ENCODE peak calls at places on chromosome 3, in five cellular contexts. L is astrocyte of the spinal cord, S is WERI-Rb-1, W is T-helper 2 cell, O is dorsolateral prefrontal cortex. B is an unnamed sample.
A peak's percentile ranks its signal among the peaks of the same experiment; 100 is the strongest.

GRCh38 chr3:150721285-150722130 is 17.8 kb upstream of the ERICH6 start:
- DNase-seq in L (peak; percentile 76), S (no peak), W (no peak), O (no peak), B (no peak)

GRCh38 chr3:49013738-49014660 is 4.4 kb downstream of the DALRD3 start:
- DNase-seq in L (no peak), S (peak; percentile 77), W (no peak), O (no peak), B (peak; percentile 23)

GRCh38 chr3:108060331-108060730 is 30.5 kb downstream of the CD47 start:
- DNase-seq in L (no peak), S (no peak), W (no peak), O (no peak), B (no peak)

GRCh38 chr3:147361671-147362420 is 44.5 kb downstream of the ZIC4 start:
- DNase-seq in L (peak; percentile 25), S (peak; percentile 66), W (no peak), O (no peak), B (no peak)

GRCh38 chr3:75294124-75294523 is 370.0 kb upstream of the FRG2C start:
- DNase-seq in L (peak; percentile 18), S (peak; percentile 70), W (no peak), O (no peak), B (no peak)

GRCh38 chr3:66400381-66401156 is 100.3 kb downstream of the LRIG1 start:
- DNase-seq in L (peak; percentile 64), S (no peak), W (no peak), O (no peak), B (no peak)

GRCh38 chr3:125141596-125142417 is 70.7 kb downstream of the SLC12A8 start:
- DNase-seq in L (peak; percentile 44), S (no peak), W (peak; percentile 22), O (peak; percentile 62), B (peak; percentile 61)

GRCh38 chr3:183253364-183253960 is 409 bp downstream of the B3GNT5 start:
- DNase-seq in L (peak; percentile 78), S (peak; percentile 35), W (no peak), O (peak; percentile 52), B (peak; percentile 21)

GRCh38 chr3:142445816-142446254 is 2.0 kb downstream of the XRN1 start:
- DNase-seq in L (peak; percentile 48), S (no peak), W (no peak), O (no peak), B (no peak)

GRCh38 chr3:49780080-49780967 is 6.0 kb downstream of the IP6K1 start:
- DNase-seq in L (no peak), S (no peak), W (no peak), O (no peak), B (no peak)

GRCh38 chr3:157700405-157700804 is 197.2 kb upstream of the VEPH1 start:
- DNase-seq in L (no peak), S (peak; percentile 31), W (no peak), O (no peak), B (no peak)

GRCh38 chr3:151974067-151974466 is 100.6 kb downstream of the SUCNR1 start:
- DNase-seq in L (peak; percentile 61), S (peak; percentile 49), W (no peak), O (no peak), B (no peak)

GRCh38 chr3:187743195-187744141 is 1.8 kb downstream of the BCL6 start:
- DNase-seq in L (peak; percentile 69), S (peak; percentile 18), W (no peak), O (peak; percentile 65), B (peak; percentile 43)

GRCh38 chr3:175270199-175270837 is 411.2 kb downstream of the NAALADL2 start:
- DNase-seq in L (peak; percentile 59), S (no peak), W (no peak), O (no peak), B (no peak)

GRCh38 chr3:44066806-44067205 is 174.9 kb upstream of the TOPAZ1 start:
- DNase-seq in L (no peak), S (no peak), W (no peak), O (no peak), B (no peak)

B was measured in T-cell.